ENCODE peak calls at places on chromosomes 5 and 9, in seven cellular contexts. G is mucosa of descending colon; O is lower leg skin; B is stimulated activated naive CD8-positive, alpha-beta T cell treated with anti-CD3 and anti-CD28 coated beads, Interleukin-15, amount 100 ng/mL, for 72 hours; L is nucleus accumbens; W is NCI-H1092 treated with DMSO at 0.1 percent for 48 hours; A is effector CD8-positive, alpha-beta T cell. X is an unnamed sample.

GRCh38 chr9:104907278-104907951 is 20.5 kb downstream of the ABCA1 start:
- DNase-seq in G (no peak), O (no peak), B (no peak), L (no peak), W (no peak), A (no peak), X (no peak)

GRCh38 chr5:31096238-31096865 is 97.1 kb upstream of the CDH6 start:
- DNase-seq in G (no peak), O (no peak), B (no peak), L (no peak), W (no peak), A (no peak), X (peak)

GRCh38 chr5:140038373-140038957 is 4.6 kb downstream of the NRG2 start:
- DNase-seq in G (no peak), O (no peak), B (no peak), L (no peak), W (no peak), A (no peak), X (no peak)

GRCh38 chr5:141664733-141665461 is 13.7 kb upstream of the FCHSD1 start:
- DNase-seq in G (peak), O (peak), B (peak), L (peak), W (peak), A (peak), X (peak)

GRCh38 chr9:113906411-113907110 is 30.5 kb downstream of the ZNF618 start:
- DNase-seq in G (no peak), O (no peak), B (no peak), L (no peak), W (no peak), A (no peak), X (no peak)

GRCh38 chr5:168268949-168269943 is 22.2 kb upstream of the WWC1 start:
- DNase-seq in G (peak), O (peak), B (peak), L (peak), W (peak), A (peak), X (peak)

GRCh38 chr5:54881286-54882005 is 103.9 kb downstream of the ESM1 start:
- DNase-seq in G (no peak), O (no peak), B (peak), L (no peak), W (no peak), A (no peak), X (no peak)

GRCh38 chr9:1120500-1120899 is 70.3 kb downstream of the DMRT2 start:
- DNase-seq in G (no peak), O (no peak), B (no peak), L (no peak), W (no peak), A (no peak), X (no peak)

GRCh38 chr5:81409361-81409760 is 15.4 kb upstream of the ACOT12 start:
- DNase-seq in G (no peak), O (no peak), B (no peak), L (no peak), W (no peak), A (no peak), X (no peak)

GRCh38 chr5:38265546-38266179 is 7.3 kb downstream of the EGFLAM start:
- DNase-seq in G (no peak), O (no peak), B (peak), L (no peak), W (peak), A (no peak), X (peak)

GRCh38 chr9:89477395-89477794 is 20.5 kb downstream of the SEMA4D start:
- DNase-seq in G (no peak), O (peak), B (peak), L (no peak), W (no peak), A (no peak), X (no peak)

GRCh38 chr5:83645936-83646335 is 74.7 kb downstream of the HAPLN1 start:
- DNase-seq in G (no peak), O (no peak), B (no peak), L (no peak), W (no peak), A (no peak), X (no peak)

GRCh38 chr5:171598279-171599152 is 179.1 kb downstream of the FGF18 start:
- DNase-seq in G (no peak), O (peak), B (no peak), L (no peak), W (no peak), A (no peak), X (no peak)

GRCh38 chr9:35920004-35920658 is 10.8 kb downstream of the SPAAR start:
- DNase-seq in G (peak), O (no peak), B (no peak), L (no peak), W (no peak), A (no peak), X (no peak)

GRCh38 chr9:95732803-95733686 is 142.4 kb upstream of the ERCC6L2 start:
- DNase-seq in G (no peak), O (no peak), B (no peak), L (no peak), W (no peak), A (no peak), X (no peak)

GRCh38 chr5:109350537-109351270 is 59.1 kb downstream of the PJA2 start:
- DNase-seq in G (no peak), O (no peak), B (no peak), L (no peak), W (no peak), A (no peak), X (no peak)

GRCh38 chr9:98503867-98504800 is 204.6 kb downstream of the GABBR2 start:
- DNase-seq in G (no peak), O (no peak), B (no peak), L (no peak), W (no peak), A (no peak), X (no peak)

GRCh38 chr5:157327771-157328170 is 61.8 kb downstream of the CYFIP2 start:
- DNase-seq in G (no peak), O (no peak), B (no peak), L (no peak), W (no peak), A (no peak), X (no peak)

GRCh38 chr9:125370786-125371185 is 109.2 kb downstream of the GAPVD1 start:
- DNase-seq in G (no peak), O (no peak), B (no peak), L (no peak), W (no peak), A (no peak), X (no peak)

GRCh38 chr9:4530375-4530774 is 40.1 kb downstream of the SLC1A1 start:
- DNase-seq in G (no peak), O (no peak), B (no peak), L (no peak), W (no peak), A (no peak), X (no peak)

GRCh38 chr9:35951736-35952135 is 6.2 kb downstream of the OR2S2 start:
- DNase-seq in G (no peak), O (no peak), B (no peak), L (no peak), W (no peak), A (no peak), X (no peak)

GRCh38 chr5:136005371-136005770 is 23.4 kb upstream of the TGFBI start:
- DNase-seq in G (no peak), O (peak), B (no peak), L (no peak), W (no peak), A (no peak), X (no peak)

GRCh38 chr5:54895816-54896341 is 89.5 kb downstream of the ESM1 start:
- DNase-seq in G (no peak), O (no peak), B (no peak), L (no peak), W (peak), A (no peak), X (no peak)

GRCh38 chr9:33263936-33264472 is 504 bp downstream of the BAG1 start:
- DNase-seq in G (peak), O (peak), B (peak), L (no peak), W (peak), A (peak), X (no peak)

GRCh38 chr5:85479849-85480248 is 1095.2 kb upstream of the EDIL3 start:
- DNase-seq in G (no peak), O (no peak), B (no peak), L (no peak), W (no peak), A (no peak), X (no peak)

GRCh38 chr5:135332519-135333150 is 66.4 kb downstream of the MACROH2A1 start:
- DNase-seq in G (no peak), O (no peak), B (no peak), L (no peak), W (peak), A (no peak), X (peak)

GRCh38 chr5:98042961-98043360 is 730.5 kb upstream of the RGMB start:
- DNase-seq in G (no peak), O (no peak), B (no peak), L (no peak), W (no peak), A (no peak), X (no peak)

GRCh38 chr9:35705372-35705771 is 15.6 kb upstream of the TPM2 start:
- DNase-seq in G (no peak), O (no peak), B (no peak), L (no peak), W (no peak), A (no peak), X (no peak)

GRCh38 chr5:115577329-115577728 is 24.9 kb downstream of the TICAM2 start:
- DNase-seq in G (no peak), O (no peak), B (no peak), L (no peak), W (no peak), A (no peak), X (no peak)

GRCh38 chr9:119029876-119030275 is 339.4 kb downstream of the BRINP1 start:
- DNase-seq in G (no peak), O (no peak), B (no peak), L (no peak), W (no peak), A (no peak), X (no peak)

GRCh38 chr5:83991566-83992224 is 271.0 kb upstream of the HAPLN1 start:
- DNase-seq in G (no peak), O (no peak), B (no peak), L (no peak), W (no peak), A (no peak), X (no peak)

GRCh38 chr5:135072357-135073247 is 38.6 kb upstream of the PITX1 start:
- DNase-seq in G (no peak), O (peak), B (no peak), L (no peak), W (no peak), A (no peak), X (no peak)

X was measured in LNCaP clone FGC.